ENCODE peak calls at places on chromosomes 2 and 18, in eight cellular contexts. T is cardiac muscle cell, S is stomach, W is GM23248, V is neuronal stem cell, H is A549, A is DND-41, Q is prostate gland. P is an unnamed sample.

GRCh38 chr2:217880490-217880889 is 122.3 kb downstream of the TNS1 start:
- DNase-seq in A (no peak), T (no peak), W (no peak), V (no peak), H (no peak), Q (no peak), S (no peak), P (no peak)

GRCh38 chr2:201261471-201261870 is 1.1 kb downstream of the CASP8 start:
- DNase-seq in A (peak; percentile 54), V (no peak), W (no peak), T (no peak), Q (no peak), S (no peak), H (no peak), P (no peak)

GRCh38 chr18:11387880-11388279 is 221.5 kb upstream of the SLC35G4 start:
- DNase-seq in A (no peak), Q (no peak), S (peak; percentile 37), H (peak; percentile 73), T (peak; percentile 63), V (no peak), W (peak; percentile 80), P (peak; percentile 23)

GRCh38 chr2:15521782-15522181 is 39.4 kb downstream of the NBAS start:
- DNase-seq in V (no peak), Q (no peak), A (no peak), W (no peak), H (no peak), S (no peak), T (peak; percentile 4), P (no peak)

GRCh38 chr18:8783335-8783993 is 78.1 kb downstream of the MTCL1 start:
- DNase-seq in H (no peak), S (no peak), Q (no peak), V (no peak), T (no peak), W (no peak), A (no peak), P (no peak)

GRCh38 chr2:195664528-195664927 is 7.5 kb downstream of the SLC39A10 start:
- DNase-seq in V (no peak), Q (no peak), W (peak; percentile 46), T (peak; percentile 13), H (no peak), A (no peak), S (no peak), P (no peak)

GRCh38 chr2:29747786-29748470 is 173.5 kb downstream of the ALK start:
- DNase-seq in Q (no peak), S (no peak), H (peak; percentile 83), V (no peak), A (no peak), W (peak; percentile 98), T (peak; percentile 7), P (no peak)

GRCh38 chr2:174759381-174760064 is 4.7 kb downstream of the CHRNA1 start:
- DNase-seq in S (no peak), H (no peak), W (no peak), V (no peak), T (no peak), A (no peak), Q (no peak), P (no peak)

GRCh38 chr2:44531289-44531688 is 169.5 kb downstream of the CAMKMT start:
- DNase-seq in A (no peak), S (no peak), T (no peak), Q (no peak), V (no peak), H (no peak), W (no peak), P (no peak)

GRCh38 chr18:75491361-75491760 is 63.9 kb upstream of the SMIM21 start:
- DNase-seq in V (no peak), Q (no peak), W (peak; percentile 14), H (no peak), S (no peak), T (peak; percentile 20), A (no peak), P (no peak)

GRCh38 chr18:56702946-56703345 is 51.8 kb downstream of the WDR7 start:
- DNase-seq in Q (no peak), W (peak; percentile 68), T (peak; percentile 56), V (peak; percentile 21), A (peak; percentile 22), S (no peak), H (peak; percentile 49), P (no peak)

GRCh38 chr2:181685150-181685688 is 4.9 kb upstream of the NEUROD1 start:
- DNase-seq in S (no peak), H (no peak), V (no peak), Q (no peak), W (peak; percentile 50), A (no peak), T (peak; percentile 26), P (no peak)

GRCh38 chr2:172623249-172623965 is 67.5 kb downstream of the PDK1 start:
- DNase-seq in A (no peak), W (peak; percentile 85), Q (no peak), T (peak; percentile 41), V (no peak), H (no peak), S (no peak), P (no peak)

GRCh38 chr2:56587456-56587855 is 403.7 kb downstream of the CCDC85A start:
- DNase-seq in T (no peak), W (no peak), H (no peak), V (no peak), Q (no peak), S (no peak), A (no peak), P (no peak)

GRCh38 chr2:57204364-57204763 is 842.2 kb upstream of the VRK2 start:
- DNase-seq in T (no peak), V (no peak), W (no peak), Q (no peak), S (no peak), H (no peak), A (no peak), P (no peak)

GRCh38 chr18:57806201-57806890 is 3.2 kb upstream of the ATP8B1 start:
- DNase-seq in Q (no peak), S (no peak), H (no peak), A (no peak), T (no peak), W (no peak), V (no peak), P (no peak)

GRCh38 chr18:57803119-57803969 is at the start of gene ATP8B1:
- DNase-seq in A (no peak), V (peak; percentile 47), S (peak; percentile 98), Q (peak; percentile 98), W (peak; percentile 81), T (peak; percentile 81), H (peak; percentile 66), P (peak; percentile 99)

GRCh38 chr18:57802869-57803118 is 321 bp downstream of the ATP8B1 start:
- DNase-seq in Q (no peak), S (no peak), T (no peak), W (no peak), H (no peak), V (no peak), A (no peak), P (no peak)

GRCh38 chr18:57806891-57807280 is 3.8 kb upstream of the ATP8B1 start:
- DNase-seq in S (no peak), Q (no peak), A (no peak), H (peak; percentile 63), V (no peak), W (peak; percentile 94), T (peak; percentile 40), P (no peak)

DNA sequence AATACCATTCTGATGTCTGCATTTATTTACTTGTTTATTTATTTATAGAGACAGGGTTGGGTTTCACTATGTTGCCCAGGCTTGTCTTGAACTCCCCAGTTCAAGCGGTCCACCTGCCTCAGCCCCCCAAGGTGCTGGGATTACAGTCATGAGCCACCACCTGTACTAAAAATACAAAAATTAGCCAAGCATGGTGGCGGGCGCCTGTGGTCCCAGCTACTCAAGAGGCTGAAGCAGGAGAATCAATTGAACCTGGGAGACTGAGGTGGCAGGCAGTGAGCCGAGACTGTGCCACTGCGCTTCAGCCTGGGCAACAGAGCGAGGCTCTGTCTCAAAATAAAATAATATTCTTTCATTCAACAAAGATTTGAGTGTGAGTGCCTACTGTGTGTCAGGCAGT is 2.0 kb upstream of the ATP8B1 start:
- DNase-seq in V (no peak), S (no peak), W (no peak), A (no peak), H (no peak), Q (no peak), T (no peak), P (no peak)
- H3K27ac ChIP-seq in V (no peak overlapping the region), S (no peak overlapping the region), W (no peak overlapping the region), A (no peak overlapping the region), H (no peak overlapping the region), Q (no peak overlapping the region), T (no peak overlapping the region), P (no peak overlapping the region)

GRCh38 chr2:241865957-241866858 is 3.3 kb upstream of the RTP5 start:
- DNase-seq in W (peak; percentile 34), A (no peak), H (peak; percentile 47), V (peak; percentile 58), S (no peak), T (peak; percentile 40), Q (no peak), P (no peak)

GRCh38 chr2:241865416-241865956 is 4.0 kb upstream of the RTP5 start:
- DNase-seq in S (no peak), W (no peak), V (no peak), T (no peak), Q (no peak), A (no peak), H (no peak), P (no peak)

GRCh38 chr2:241868661-241869081 is 858 bp upstream of the RTP5 start:
- DNase-seq in Q (no peak), A (no peak), S (no peak), W (no peak), H (no peak), V (no peak), T (no peak), P (peak; percentile 32)

GRCh38 chr2:241867776-241868420 is 1.6 kb upstream of the RTP5 start:
- DNase-seq in W (peak; percentile 17), S (peak; percentile 44), A (peak; percentile 88), V (no peak), Q (no peak), T (no peak), H (no peak), P (peak; percentile 27)

GRCh38 chr2:241866896-241867631 is 2.5 kb upstream of the RTP5 start:
- DNase-seq in W (no peak), Q (no peak), S (no peak), A (peak; percentile 55), V (no peak), H (no peak), T (no peak), P (no peak)
- H3K4me1 ChIP-seq in W (no peaks in the 10 kb centered on the region), Q (peaks cover 5% of the 10 kb centered on the region), S (no peaks in the 10 kb centered on the region), A (peaks cover 89% of the 10 kb centered on the region), V (no peaks in the 10 kb centered on the region), H (peaks cover 11% of the 10 kb centered on the region), T (no peaks in the 10 kb centered on the region), P (no peaks in the 10 kb centered on the region)

DNA sequence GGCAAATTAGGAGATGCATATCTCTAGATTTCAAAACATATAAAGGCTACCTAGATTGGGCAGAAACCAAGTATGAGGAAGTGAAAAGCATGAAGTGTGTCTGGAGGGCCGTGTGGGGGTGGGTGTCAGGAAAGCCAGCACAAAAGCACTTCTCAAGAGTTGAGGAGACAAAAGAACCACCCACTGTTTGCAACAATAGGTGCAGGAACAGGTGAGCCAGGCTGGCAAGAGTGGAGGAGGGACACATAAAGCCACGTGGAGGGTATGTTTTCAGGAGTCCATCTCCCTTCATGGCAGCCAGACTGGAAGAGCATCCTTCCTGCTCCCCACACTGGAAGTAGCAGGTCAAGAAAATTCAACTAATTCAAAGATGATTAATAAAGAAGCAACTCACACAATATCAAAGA is 96.4 kb downstream of the CERS6 start:
- DNase-seq in Q (no peak), S (no peak), T (no peak), W (no peak), V (peak; percentile 23), A (no peak), H (no peak), P (no peak)
- H3K27ac ChIP-seq in Q (no peak overlapping the region), S (no peak overlapping the region), T (no peak overlapping the region), W (no peak overlapping the region), V (no peak overlapping the region), A (no peak overlapping the region), H (no peak overlapping the region), P (no peak overlapping the region)

GRCh38 chr2:65050931-65051330 is 5.3 kb upstream of the CEP68 start:
- DNase-seq in A (no peak), Q (no peak), H (no peak), S (no peak), T (no peak), W (no peak), V (no peak), P (no peak)
- H3K4me1 ChIP-seq in A (peaks cover 33% of the 10 kb centered on the region), Q (no peaks in the 10 kb centered on the region), H (peaks cover 7% of the 10 kb centered on the region), S (no peaks in the 10 kb centered on the region), T (no peaks in the 10 kb centered on the region), W (no peaks in the 10 kb centered on the region), V (peaks cover 2% of the 10 kb centered on the region), P (no peaks in the 10 kb centered on the region)

P was measured in pancreas.